ENCODE peak calls at places on chromosomes 12 and 14, in six cellular contexts. G is H9, S is IMR-90, V is trophoblast cell, N is H1, K is mesenchymal stem cell. E is an unnamed sample.

GRCh38 chr14:67432088-67432564 is 20.2 kb upstream of the PLEK2 start:
- DNase-seq in N (no peak), K (no peak), S (no peak), V (no peak), G (no peak), E (no peak)

GRCh38 chr14:90569201-90569600 is 172.4 kb downstream of the CALM1 start:
- DNase-seq in G (no peak), S (no peak), V (peak; percentile 15), K (no peak), N (no peak), E (no peak)

GRCh38 chr14:57352771-57353170 is 37.6 kb upstream of the NAA30 start:
- DNase-seq in S (no peak), N (no peak), K (no peak), G (no peak), V (no peak), E (no peak)

GRCh38 chr14:90513151-90514014 is 116.6 kb downstream of the CALM1 start:
- DNase-seq in N (no peak), K (peak; percentile 46), G (peak; percentile 74), S (peak; percentile 12), V (no peak), E (no peak)

GRCh38 chr14:25108959-25109358 is 59.0 kb upstream of the STXBP6 start:
- DNase-seq in N (no peak), G (no peak), K (no peak), S (no peak), V (peak; percentile 36), E (no peak)

GRCh38 chr14:67963545-67963944 is 144.0 kb downstream of the RAD51B start:
- DNase-seq in V (no peak), G (no peak), N (no peak), S (no peak), K (no peak), E (no peak)

GRCh38 chr14:104830781-104831180 is 29.9 kb downstream of the ZBTB42 start:
- DNase-seq in K (no peak), G (no peak), N (no peak), S (no peak), V (no peak), E (no peak)

GRCh38 chr12:4270670-4271432 is 2.7 kb upstream of the CCND2 start:
- DNase-seq in G (peak; percentile 82), K (peak; percentile 45), V (no peak), S (no peak), N (no peak), E (peak; percentile 62)

GRCh38 chr12:95083938-95084337 is 10.5 kb upstream of the NR2C1 start:
- DNase-seq in G (no peak), S (peak; percentile 89), K (peak; percentile 92), V (peak; percentile 92), N (peak; percentile 19), E (peak; percentile 87)

GRCh38 chr12:7638064-7638763 is 27.5 kb downstream of the APOBEC1 start:
- DNase-seq in V (no peak), N (peak; percentile 46), G (peak; percentile 92), S (no peak), K (no peak), E (peak; percentile 38)

GRCh38 chr12:51994959-51995358 is 11.8 kb upstream of the TAMALIN start:
- DNase-seq in S (peak; percentile 57), N (no peak), K (no peak), G (no peak), V (no peak), E (no peak)

GRCh38 chr12:14824012-14824634 is 10.1 kb upstream of the SMCO3 start:
- DNase-seq in N (no peak), G (no peak), S (peak; percentile 22), V (no peak), K (no peak), E (no peak)

GRCh38 chr12:6132496-6132895 is 8.0 kb upstream of the VWF start:
- DNase-seq in V (no peak), N (no peak), S (no peak), G (no peak), K (no peak), E (no peak)

GRCh38 chr14:104031384-104031783 is 54.1 kb upstream of the ASPG start:
- DNase-seq in V (no peak), G (no peak), S (no peak), N (no peak), K (no peak), E (no peak)

GRCh38 chr14:39038542-39038941 is 64.5 kb downstream of the SEC23A start:
- DNase-seq in N (no peak), K (no peak), V (no peak), G (no peak), S (no peak), E (no peak)

GRCh38 chr12:70248916-70249315 is 5.7 kb downstream of the CNOT2 start:
- DNase-seq in N (no peak), S (no peak), K (no peak), G (no peak), V (no peak), E (no peak)

GRCh38 chr14:98368214-98368613 is 903.8 kb downstream of the BCL11B start:
- DNase-seq in V (peak; percentile 27), G (no peak), K (no peak), N (no peak), S (no peak), E (no peak)

GRCh38 chr14:59739794-59740193 is 130.8 kb downstream of the RTN1 start:
- DNase-seq in V (no peak), K (no peak), N (no peak), G (no peak), S (no peak), E (no peak)

GRCh38 chr14:32252030-32252670 is 49.1 kb upstream of the RNU6-8 start:
- DNase-seq in N (no peak), K (peak; percentile 80), V (peak; percentile 30), G (peak; percentile 56), S (peak; percentile 75), E (peak; percentile 43)

GRCh38 chr12:89384050-89384749 is 31.9 kb upstream of the DUSP6 start:
- DNase-seq in N (peak; percentile 15), V (peak; percentile 84), S (peak; percentile 92), K (peak; percentile 73), G (peak; percentile 73), E (no peak)

GRCh38 chr14:64759555-64759938 is 55.3 kb downstream of the PLEKHG3 start:
- DNase-seq in V (no peak), N (no peak), K (no peak), S (no peak), G (no peak), E (no peak)
- H3K23ac ChIP-seq in V (no peak overlapping the region), N (no peak overlapping the region), K (no peak overlapping the region), S (peak overlapping the region; percentile 92), G (no peak overlapping the region), E (no peak overlapping the region)

DNA sequence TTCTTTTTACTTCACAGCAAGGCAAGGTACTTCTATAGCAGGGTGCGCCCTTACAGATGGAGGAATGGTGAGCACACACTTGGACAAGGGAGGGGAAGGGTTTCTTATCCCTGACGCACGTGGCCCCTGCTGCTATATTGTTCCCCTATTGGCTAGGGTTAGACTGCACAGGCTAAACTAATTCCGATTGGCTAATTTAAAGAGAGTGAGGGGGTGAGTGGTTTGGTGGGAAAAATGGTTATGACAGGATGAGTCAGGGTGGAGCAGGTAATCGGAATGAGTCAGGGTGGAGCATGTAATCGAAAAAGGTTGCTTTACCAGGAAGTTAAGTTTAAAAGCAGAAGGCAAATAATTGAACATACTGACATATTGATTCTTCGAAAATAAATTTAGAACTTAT is 23.7 kb upstream of the RAB21 start:
- DNase-seq in S (peak; percentile 42), V (no peak), G (no peak), N (no peak), K (no peak), E (no peak)
- H2AFZ ChIP-seq in S (no peak overlapping the region), V (no peak overlapping the region), G (no peak overlapping the region), N (no peak overlapping the region), K (peak overlapping the region; percentile 53), E (no peak overlapping the region)

GRCh38 chr12:627285-627684 is 36.0 kb downstream of the NINJ2 start:
- DNase-seq in N (no peak), G (no peak), V (no peak), S (no peak), K (no peak), E (no peak)

GRCh38 chr12:627863-628805 is 35.1 kb downstream of the NINJ2 start:
- DNase-seq in G (no peak), K (no peak), S (no peak), V (peak; percentile 85), N (no peak), E (no peak)

GRCh38 chr12:633731-634130 is 29.5 kb downstream of the NINJ2 start:
- DNase-seq in N (no peak), K (no peak), S (no peak), V (no peak), G (no peak), E (no peak)

GRCh38 chr12:632102-632696 is 31.0 kb downstream of the NINJ2 start:
- DNase-seq in N (no peak), K (peak; percentile 94), V (peak; percentile 81), G (peak; percentile 54), S (peak; percentile 92), E (peak; percentile 46)

DNA sequence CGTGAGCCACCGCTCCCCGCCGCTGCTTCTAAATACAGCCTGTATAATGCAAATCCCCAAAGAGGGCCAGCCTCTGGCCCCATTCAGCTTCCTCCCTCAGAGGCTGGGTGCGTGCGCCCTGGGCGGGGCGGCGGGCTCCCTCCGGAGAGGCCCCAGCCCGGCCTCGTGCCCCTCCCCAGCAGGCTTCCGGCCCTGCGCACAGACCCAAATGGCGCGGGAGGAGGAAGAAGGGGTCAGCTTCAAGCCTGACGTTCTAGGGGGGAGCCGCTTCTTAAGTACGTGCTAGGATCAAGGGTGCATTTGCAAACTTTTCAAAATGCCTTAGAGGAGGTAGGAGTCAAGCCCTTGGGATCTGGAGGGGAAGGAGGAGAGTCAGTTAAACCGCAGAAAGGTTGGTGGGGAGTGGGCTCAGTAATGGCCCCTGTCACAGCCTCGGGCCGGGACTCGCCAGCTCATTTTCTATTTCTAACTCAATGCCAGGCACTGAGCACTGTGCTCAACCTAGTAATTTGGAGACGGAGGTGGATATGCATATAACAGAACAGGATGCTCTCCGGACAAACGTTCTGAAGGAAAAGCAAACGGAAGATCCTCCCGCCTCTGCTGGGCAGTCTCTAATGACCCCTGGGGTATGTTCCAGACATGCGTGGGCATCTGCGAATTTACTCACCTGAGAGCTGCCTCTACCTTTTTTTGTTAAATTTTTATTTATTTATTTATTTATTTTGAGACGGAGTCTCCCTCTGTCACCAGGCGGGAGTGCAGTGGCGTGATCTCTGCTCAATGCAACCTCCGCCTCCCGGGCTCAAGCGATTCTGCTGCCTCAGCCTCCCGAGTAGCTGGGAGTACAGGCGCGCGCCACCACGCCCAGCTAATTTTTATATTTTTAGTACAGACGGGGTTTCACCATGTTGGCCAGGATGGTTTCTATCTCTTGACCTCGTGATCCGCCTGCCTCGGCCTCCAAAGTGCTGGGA is 32.3 kb downstream of the NINJ2 start:
- DNase-seq in N (no peak), K (no peak), S (no peak), G (peak; percentile 78), V (peak; percentile 31), E (no peak)
- H3K23ac ChIP-seq in N (no peak overlapping the region), K (no peak overlapping the region), S (no peak overlapping the region), G (no peak overlapping the region), V (no peak overlapping the region), E (no peak overlapping the region)

GRCh38 chr14:36654185-36655053 is 7.2 kb upstream of the PAX9 start:
- DNase-seq in K (no peak), G (peak; percentile 64), V (no peak), S (no peak), N (no peak), E (no peak)

GRCh38 chr14:36655963-36656768 is 5.5 kb upstream of the PAX9 start:
- DNase-seq in S (no peak), V (no peak), N (no peak), G (peak; percentile 77), K (peak; percentile 17), E (no peak)

GRCh38 chr14:36656769-36657408 is 4.8 kb upstream of the PAX9 start:
- DNase-seq in K (peak; percentile 16), G (peak; percentile 49), N (no peak), S (no peak), V (no peak), E (no peak)

GRCh38 chr14:36655054-36655381 is 6.6 kb upstream of the PAX9 start:
- DNase-seq in S (no peak), V (no peak), N (no peak), G (peak; percentile 45), K (no peak), E (no peak)

GRCh38 chr14:36655571-36655962 is 6.1 kb upstream of the PAX9 start:
- DNase-seq in K (no peak), G (peak; percentile 51), V (no peak), N (no peak), S (no peak), E (no peak)
- H2AFZ ChIP-seq in K (no peak overlapping the region), G (no peak overlapping the region), V (no peak overlapping the region), N (no peak overlapping the region), S (no peak overlapping the region), E (peak overlapping the region; percentile 90)